ENCODE peak calls at places on chromosomes 7 and 10, in eight cellular contexts. One of them, this sample, is unnamed.

GRCh38 chr10:23070819-23071218 is 24.6 kb upstream of the MSRB2 start:
- DNase-seq in mucosa of descending colon: no peak
- DNase-seq in tibial artery: no peak
- DNase-seq in fibroblast of pulmonary artery: no peak
- DNase-seq in fibroblast of the aortic adventitia: no peak
- DNase-seq in BE2C: no peak
- DNase-seq in GM13976: no peak
- DNase-seq in cardiac fibroblast: no peak
- DNase-seq in this sample: no peak

GRCh38 chr7:135998081-135998480 is 20.9 kb upstream of the MTPN start:
- DNase-seq in mucosa of descending colon: no peak
- DNase-seq in tibial artery: no peak
- DNase-seq in fibroblast of pulmonary artery: no peak
- DNase-seq in fibroblast of the aortic adventitia: no peak
- DNase-seq in BE2C: no peak
- DNase-seq in GM13976: no peak
- DNase-seq in cardiac fibroblast: no peak
- DNase-seq in this sample: no peak

GRCh38 chr7:26291699-26292538 is at the start of gene SNX10:
- DNase-seq in mucosa of descending colon: peak
- DNase-seq in tibial artery: no peak
- DNase-seq in fibroblast of pulmonary artery: no peak
- DNase-seq in fibroblast of the aortic adventitia: no peak
- DNase-seq in BE2C: no peak
- DNase-seq in GM13976: peak
- DNase-seq in cardiac fibroblast: peak
- DNase-seq in this sample: peak

GRCh38 chr7:112770051-112770450 is 20.1 kb downstream of the TMEM168 start:
- DNase-seq in mucosa of descending colon: no peak
- DNase-seq in tibial artery: no peak
- DNase-seq in fibroblast of pulmonary artery: no peak
- DNase-seq in fibroblast of the aortic adventitia: no peak
- DNase-seq in BE2C: no peak
- DNase-seq in GM13976: no peak
- DNase-seq in cardiac fibroblast: no peak
- DNase-seq in this sample: no peak

GRCh38 chr10:7717767-7718166 is 14.7 kb downstream of the ITIH2 start:
- DNase-seq in mucosa of descending colon: no peak
- DNase-seq in tibial artery: no peak
- DNase-seq in fibroblast of pulmonary artery: no peak
- DNase-seq in fibroblast of the aortic adventitia: no peak
- DNase-seq in BE2C: no peak
- DNase-seq in GM13976: no peak
- DNase-seq in cardiac fibroblast: no peak
- DNase-seq in this sample: no peak

GRCh38 chr7:157502701-157503111 is 165.9 kb downstream of the DNAJB6 start:
- DNase-seq in mucosa of descending colon: peak
- DNase-seq in tibial artery: peak
- DNase-seq in fibroblast of pulmonary artery: peak
- DNase-seq in fibroblast of the aortic adventitia: no peak
- DNase-seq in BE2C: no peak
- DNase-seq in GM13976: no peak
- DNase-seq in cardiac fibroblast: peak
- DNase-seq in this sample: no peak

GRCh38 chr10:14681305-14681704 is 93.4 kb downstream of the FAM107B start:
- DNase-seq in mucosa of descending colon: no peak
- DNase-seq in tibial artery: no peak
- DNase-seq in fibroblast of pulmonary artery: no peak
- DNase-seq in fibroblast of the aortic adventitia: no peak
- DNase-seq in BE2C: no peak
- DNase-seq in GM13976: no peak
- DNase-seq in cardiac fibroblast: no peak
- DNase-seq in this sample: no peak

GRCh38 chr10:97321032-97321806 is 2.1 kb downstream of the FRAT1 start:
- DNase-seq in mucosa of descending colon: peak
- DNase-seq in tibial artery: peak
- DNase-seq in fibroblast of pulmonary artery: no peak
- DNase-seq in fibroblast of the aortic adventitia: no peak
- DNase-seq in BE2C: no peak
- DNase-seq in GM13976: no peak
- DNase-seq in cardiac fibroblast: no peak
- DNase-seq in this sample: peak

GRCh38 chr7:156766666-156767065 is 126.1 kb downstream of the RNF32 start:
- DNase-seq in mucosa of descending colon: no peak
- DNase-seq in tibial artery: no peak
- DNase-seq in fibroblast of pulmonary artery: no peak
- DNase-seq in fibroblast of the aortic adventitia: no peak
- DNase-seq in BE2C: no peak
- DNase-seq in GM13976: no peak
- DNase-seq in cardiac fibroblast: no peak
- DNase-seq in this sample: no peak

GRCh38 chr7:22663721-22664120 is 63.3 kb upstream of the IL6 start:
- DNase-seq in mucosa of descending colon: no peak
- DNase-seq in tibial artery: no peak
- DNase-seq in fibroblast of pulmonary artery: peak
- DNase-seq in fibroblast of the aortic adventitia: peak
- DNase-seq in BE2C: no peak
- DNase-seq in GM13976: no peak
- DNase-seq in cardiac fibroblast: peak
- DNase-seq in this sample: no peak
- TF ChIP-seq CTCF in mucosa of descending colon: no peak
- TF ChIP-seq CTCF in tibial artery: no peak
- TF ChIP-seq CTCF in fibroblast of pulmonary artery: no peak
- TF ChIP-seq CTCF in fibroblast of the aortic adventitia: no peak
- TF ChIP-seq CTCF in BE2C: no peak
- TF ChIP-seq CTCF in GM13976: no peak
- TF ChIP-seq CTCF in cardiac fibroblast: no peak
- TF ChIP-seq CTCF in this sample: no peak

DNA sequence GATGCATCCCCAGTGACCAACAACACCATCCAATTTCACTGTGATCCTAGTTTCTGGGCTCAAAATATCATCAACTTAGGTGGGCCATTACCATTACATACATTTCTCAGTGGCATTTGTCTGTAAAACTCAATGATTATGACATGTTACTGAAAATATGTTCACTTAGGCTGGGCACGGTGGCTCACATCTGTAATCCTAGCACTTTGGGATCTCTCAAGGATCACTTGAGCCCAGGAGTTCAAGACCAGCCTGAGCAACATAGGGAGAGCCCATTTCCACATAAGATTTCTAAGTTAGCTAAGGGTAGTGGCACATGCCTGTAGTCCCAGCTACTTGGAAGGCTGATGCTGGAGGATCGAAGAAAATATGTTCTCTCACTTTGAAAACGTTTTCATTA is 91.0 kb downstream of the TRIM24 start:
- DNase-seq in mucosa of descending colon: no peak
- DNase-seq in tibial artery: no peak
- DNase-seq in fibroblast of pulmonary artery: no peak
- DNase-seq in fibroblast of the aortic adventitia: no peak
- DNase-seq in BE2C: no peak
- DNase-seq in GM13976: no peak
- DNase-seq in cardiac fibroblast: no peak
- DNase-seq in this sample: no peak
- TF ChIP-seq CTCF in mucosa of descending colon: no peak
- TF ChIP-seq CTCF in tibial artery: no peak
- TF ChIP-seq CTCF in fibroblast of pulmonary artery: no peak
- TF ChIP-seq CTCF in fibroblast of the aortic adventitia: no peak
- TF ChIP-seq CTCF in BE2C: no peak
- TF ChIP-seq CTCF in GM13976: no peak
- TF ChIP-seq CTCF in cardiac fibroblast: no peak
- TF ChIP-seq CTCF in this sample: no peak

GRCh38 chr7:44261239-44261638 is 60.5 kb downstream of the YKT6 start:
- DNase-seq in mucosa of descending colon: no peak
- DNase-seq in tibial artery: no peak
- DNase-seq in fibroblast of pulmonary artery: no peak
- DNase-seq in fibroblast of the aortic adventitia: no peak
- DNase-seq in BE2C: no peak
- DNase-seq in GM13976: peak
- DNase-seq in cardiac fibroblast: no peak
- DNase-seq in this sample: no peak
- TF ChIP-seq CTCF in mucosa of descending colon: no peak
- TF ChIP-seq CTCF in tibial artery: no peak
- TF ChIP-seq CTCF in fibroblast of pulmonary artery: no peak
- TF ChIP-seq CTCF in fibroblast of the aortic adventitia: no peak
- TF ChIP-seq CTCF in BE2C: no peak
- TF ChIP-seq CTCF in GM13976: peak
- TF ChIP-seq CTCF in cardiac fibroblast: no peak
- TF ChIP-seq CTCF in this sample: no peak

GRCh38 chr7:100641463-100641859 is at the start of gene TFR2:
- DNase-seq in mucosa of descending colon: no peak
- DNase-seq in tibial artery: no peak
- DNase-seq in fibroblast of pulmonary artery: no peak
- DNase-seq in fibroblast of the aortic adventitia: no peak
- DNase-seq in BE2C: no peak
- DNase-seq in GM13976: no peak
- DNase-seq in cardiac fibroblast: no peak
- DNase-seq in this sample: no peak

GRCh38 chr7:100642534-100642907 is 1.2 kb upstream of the TFR2 start:
- DNase-seq in mucosa of descending colon: peak
- DNase-seq in tibial artery: no peak
- DNase-seq in fibroblast of pulmonary artery: no peak
- DNase-seq in fibroblast of the aortic adventitia: no peak
- DNase-seq in BE2C: no peak
- DNase-seq in GM13976: peak
- DNase-seq in cardiac fibroblast: no peak
- DNase-seq in this sample: no peak

GRCh38 chr7:100640438-100641410 is 628 bp downstream of the TFR2 start:
- DNase-seq in mucosa of descending colon: no peak
- DNase-seq in tibial artery: no peak
- DNase-seq in fibroblast of pulmonary artery: no peak
- DNase-seq in fibroblast of the aortic adventitia: no peak
- DNase-seq in BE2C: no peak
- DNase-seq in GM13976: no peak
- DNase-seq in cardiac fibroblast: no peak
- DNase-seq in this sample: no peak

GRCh38 chr7:100639995-100640394 is 1.4 kb downstream of the TFR2 start:
- DNase-seq in mucosa of descending colon: no peak
- DNase-seq in tibial artery: no peak
- DNase-seq in fibroblast of pulmonary artery: no peak
- DNase-seq in fibroblast of the aortic adventitia: no peak
- DNase-seq in BE2C: no peak
- DNase-seq in GM13976: no peak
- DNase-seq in cardiac fibroblast: no peak
- DNase-seq in this sample: no peak

DNA sequence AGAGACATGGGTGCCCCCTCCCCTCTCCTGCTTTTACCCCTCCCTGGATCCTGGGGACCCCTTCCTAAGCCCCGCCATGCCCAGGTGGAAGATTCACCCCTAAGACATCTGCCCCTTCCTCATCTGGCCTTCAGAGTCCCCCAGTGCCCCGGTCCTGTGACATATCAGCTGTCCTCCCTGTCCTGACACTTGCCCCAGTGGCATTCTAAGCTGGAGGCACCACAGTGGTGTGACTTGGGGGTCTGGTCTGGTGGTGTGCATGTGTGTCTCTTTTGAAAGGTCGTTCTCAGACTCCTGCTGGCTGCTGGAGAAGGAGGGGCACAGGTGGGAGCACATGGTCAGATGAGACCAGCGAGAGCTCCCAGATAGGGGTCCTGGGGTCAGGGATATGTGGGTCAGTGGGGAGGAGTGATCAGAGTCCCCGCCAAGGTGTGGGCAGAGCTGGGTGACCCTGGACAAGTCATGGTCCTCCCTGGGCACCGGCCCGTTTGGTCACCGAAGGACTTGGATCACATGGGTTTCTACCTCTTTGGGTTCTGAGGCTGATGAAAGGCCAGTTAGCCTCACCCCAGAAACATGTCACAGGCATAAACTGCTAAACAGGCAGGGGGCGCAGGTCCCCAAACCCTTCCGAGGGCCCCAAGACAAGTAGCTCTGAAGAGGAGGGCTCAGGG is 645 bp upstream of the TFR2 start:
- DNase-seq in mucosa of descending colon: no peak
- DNase-seq in tibial artery: no peak
- DNase-seq in fibroblast of pulmonary artery: no peak
- DNase-seq in fibroblast of the aortic adventitia: no peak
- DNase-seq in BE2C: no peak
- DNase-seq in GM13976: peak
- DNase-seq in cardiac fibroblast: no peak
- DNase-seq in this sample: no peak
- TF ChIP-seq CTCF in mucosa of descending colon: no peak
- TF ChIP-seq CTCF in tibial artery: no peak
- TF ChIP-seq CTCF in fibroblast of pulmonary artery: no peak
- TF ChIP-seq CTCF in fibroblast of the aortic adventitia: no peak
- TF ChIP-seq CTCF in BE2C: no peak
- TF ChIP-seq CTCF in GM13976: no peak
- TF ChIP-seq CTCF in cardiac fibroblast: no peak
- TF ChIP-seq CTCF in this sample: no peak

DNA sequence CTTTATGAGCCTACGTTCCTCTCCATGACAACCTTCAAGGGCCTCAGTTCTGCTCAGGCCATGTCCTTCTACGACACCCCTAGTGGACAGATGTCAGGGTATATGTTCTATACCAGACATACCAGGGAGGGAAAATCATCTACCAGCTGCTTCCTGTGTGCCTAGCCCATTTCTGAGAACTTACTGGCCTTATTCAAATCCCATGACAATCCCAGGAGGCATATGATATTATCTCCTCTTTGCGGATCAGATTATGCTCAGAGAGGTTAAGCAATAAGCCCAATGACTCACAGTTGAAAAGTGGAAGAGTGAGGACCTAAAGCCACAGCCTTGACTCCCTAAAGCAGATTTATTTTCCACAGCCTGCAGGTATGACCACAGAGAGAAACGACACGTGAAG is 139.3 kb downstream of the GLI3 start:
- DNase-seq in mucosa of descending colon: no peak
- DNase-seq in tibial artery: no peak
- DNase-seq in fibroblast of pulmonary artery: peak
- DNase-seq in fibroblast of the aortic adventitia: peak
- DNase-seq in BE2C: no peak
- DNase-seq in GM13976: no peak
- DNase-seq in cardiac fibroblast: peak
- DNase-seq in this sample: no peak
- TF ChIP-seq CTCF in mucosa of descending colon: no peak
- TF ChIP-seq CTCF in tibial artery: no peak
- TF ChIP-seq CTCF in fibroblast of pulmonary artery: peak
- TF ChIP-seq CTCF in fibroblast of the aortic adventitia: peak
- TF ChIP-seq CTCF in BE2C: no peak
- TF ChIP-seq CTCF in GM13976: no peak
- TF ChIP-seq CTCF in cardiac fibroblast: peak
- TF ChIP-seq CTCF in this sample: peak

GRCh38 chr7:2203551-2204300 is 29.0 kb downstream of the MAD1L1 start:
- DNase-seq in mucosa of descending colon: no peak
- DNase-seq in tibial artery: peak
- DNase-seq in fibroblast of pulmonary artery: peak
- DNase-seq in fibroblast of the aortic adventitia: peak
- DNase-seq in BE2C: no peak
- DNase-seq in GM13976: no peak
- DNase-seq in cardiac fibroblast: peak
- DNase-seq in this sample: no peak
- TF ChIP-seq CTCF in mucosa of descending colon: no peak
- TF ChIP-seq CTCF in tibial artery: no peak
- TF ChIP-seq CTCF in fibroblast of pulmonary artery: no peak
- TF ChIP-seq CTCF in fibroblast of the aortic adventitia: no peak
- TF ChIP-seq CTCF in BE2C: no peak
- TF ChIP-seq CTCF in GM13976: no peak
- TF ChIP-seq CTCF in cardiac fibroblast: no peak
- TF ChIP-seq CTCF in this sample: no peak

GRCh38 chr10:122204691-122205489 is 66.2 kb upstream of the BTBD16 start:
- DNase-seq in mucosa of descending colon: no peak
- DNase-seq in tibial artery: no peak
- DNase-seq in fibroblast of pulmonary artery: no peak
- DNase-seq in fibroblast of the aortic adventitia: no peak
- DNase-seq in BE2C: no peak
- DNase-seq in GM13976: no peak
- DNase-seq in cardiac fibroblast: no peak
- DNase-seq in this sample: no peak
- TF ChIP-seq CTCF in mucosa of descending colon: no peak
- TF ChIP-seq CTCF in tibial artery: no peak
- TF ChIP-seq CTCF in fibroblast of pulmonary artery: no peak
- TF ChIP-seq CTCF in fibroblast of the aortic adventitia: peak
- TF ChIP-seq CTCF in BE2C: no peak
- TF ChIP-seq CTCF in GM13976: no peak
- TF ChIP-seq CTCF in cardiac fibroblast: no peak
- TF ChIP-seq CTCF in this sample: no peak

GRCh38 chr10:210297-210696 is 75.0 kb downstream of the ZMYND11 start:
- DNase-seq in mucosa of descending colon: no peak
- DNase-seq in tibial artery: no peak
- DNase-seq in fibroblast of pulmonary artery: no peak
- DNase-seq in fibroblast of the aortic adventitia: no peak
- DNase-seq in BE2C: no peak
- DNase-seq in GM13976: no peak
- DNase-seq in cardiac fibroblast: no peak
- DNase-seq in this sample: no peak
- TF ChIP-seq CTCF in mucosa of descending colon: no peak
- TF ChIP-seq CTCF in tibial artery: no peak
- TF ChIP-seq CTCF in fibroblast of pulmonary artery: no peak
- TF ChIP-seq CTCF in fibroblast of the aortic adventitia: no peak
- TF ChIP-seq CTCF in BE2C: no peak
- TF ChIP-seq CTCF in GM13976: no peak
- TF ChIP-seq CTCF in cardiac fibroblast: no peak
- TF ChIP-seq CTCF in this sample: no peak